ENCODE peak calls at places on chromosomes 6 and 20, in seven cellular contexts. A, U, L, T, D, S and Z are unnamed samples. For H3K4me1, the result is how much of the 10 kb centered on the place peaks cover.

GRCh38 chr6:158645064-158646022 is 800 bp upstream of the DYNLT1 start:
- DNase-seq in L (no peak), U (no peak), A (no peak), T (no peak), D (no peak), S (no peak), Z (peak)

GRCh38 chr20:57482148-57482547 is 42.8 kb downstream of the CTCFL start:
- DNase-seq in A (no peak), D (no peak), U (no peak), S (no peak), T (no peak), L (no peak), Z (no peak)

GRCh38 chr20:54132612-54133433 is 41.0 kb downstream of the CYP24A1 start:
- DNase-seq in S (peak), U (peak), T (peak), A (no peak), L (peak), D (peak), Z (no peak)

GRCh38 chr20:58457083-58457680 is 58.0 kb downstream of the APCDD1L start:
- DNase-seq in S (peak), D (no peak), U (peak), A (no peak), T (no peak), L (peak), Z (no peak)

GRCh38 chr6:164832410-164832809 is 477.0 kb downstream of the C6orf118 start:
- DNase-seq in S (no peak), U (no peak), T (no peak), D (no peak), A (no peak), L (no peak), Z (no peak)

GRCh38 chr20:36334281-36335075 is 28.3 kb downstream of the DLGAP4 start:
- DNase-seq in D (no peak), A (peak), L (no peak), T (no peak), S (no peak), U (no peak), Z (no peak)

GRCh38 chr20:25033250-25033940 is 24.5 kb downstream of the ACSS1 start:
- DNase-seq in D (no peak), L (no peak), S (no peak), T (no peak), U (peak), A (no peak), Z (no peak)

GRCh38 chr6:156946370-156946936 is 169.3 kb downstream of the ARID1B start:
- DNase-seq in A (no peak), D (no peak), U (no peak), L (no peak), T (no peak), S (no peak), Z (no peak)

GRCh38 chr6:31582230-31582601 is at the start of gene LTB:
- DNase-seq in A (no peak), S (no peak), L (no peak), U (no peak), D (no peak), T (no peak), Z (no peak)

GRCh38 chr6:19327684-19328083 is 509.5 kb upstream of the ID4 start:
- DNase-seq in S (no peak), T (no peak), U (peak), L (no peak), D (no peak), A (no peak), Z (no peak)

GRCh38 chr20:34546751-34547181 is 11.8 kb upstream of the MAP1LC3A start:
- DNase-seq in S (no peak), A (no peak), U (no peak), T (no peak), L (no peak), D (no peak), Z (no peak)

GRCh38 chr20:50918403-50918802 is 12.8 kb downstream of the ADNP start:
- DNase-seq in L (no peak), S (peak), U (peak), T (no peak), A (no peak), D (no peak), Z (no peak)

GRCh38 chr20:50916257-50916656 is 15.0 kb downstream of the ADNP start:
- DNase-seq in D (no peak), T (no peak), U (peak), L (peak), S (peak), A (no peak), Z (no peak)

GRCh38 chr20:50916934-50917333 is 14.3 kb downstream of the ADNP start:
- DNase-seq in U (no peak), D (no peak), A (no peak), S (no peak), T (no peak), L (no peak), Z (no peak)

GRCh38 chr20:50913976-50914375 is 17.3 kb downstream of the ADNP start:
- DNase-seq in A (no peak), T (no peak), U (peak), L (peak), S (peak), D (no peak), Z (no peak)

DNA sequence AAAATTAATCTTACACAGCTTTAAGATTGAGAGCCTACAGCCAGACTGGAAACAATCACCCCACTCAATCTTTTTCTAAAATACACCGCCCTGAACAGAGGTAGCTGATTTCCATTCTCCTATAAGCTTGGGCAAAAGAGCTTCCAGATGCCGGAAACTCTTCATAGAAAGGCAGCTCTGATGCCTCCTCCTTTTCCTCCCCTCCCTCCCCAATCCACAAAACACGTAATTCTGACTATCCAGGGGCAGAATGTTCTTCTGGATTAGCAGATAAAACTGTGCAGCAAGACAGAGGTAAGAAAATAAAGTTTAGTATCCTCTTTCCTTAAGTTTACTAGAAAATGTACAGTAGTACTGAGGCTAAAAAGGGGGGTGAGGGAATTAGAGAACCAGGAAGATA is 15.8 kb downstream of the ADNP start:
- DNase-seq in A (no peak), T (no peak), U (peak), D (no peak), L (no peak), S (peak), Z (no peak)
- H3K4me1 ChIP-seq in A (half or more), T (under half), U (under half), D (under half), L (under half), S (half or more), Z (under half)

GRCh38 chr6:163460307-163460782 is 45.8 kb downstream of the QKI start:
- DNase-seq in D (no peak), U (peak), A (no peak), T (no peak), L (peak), S (peak), Z (no peak)
- H3K4me1 ChIP-seq in D (under half), U (under half), A (half or more), T (under half), L (under half), S (half or more), Z (under half)

GRCh38 chr6:163459007-163459406 is 44.5 kb downstream of the QKI start:
- DNase-seq in U (peak), A (no peak), T (no peak), S (no peak), L (no peak), D (no peak), Z (no peak)

GRCh38 chr6:163457637-163458561 is 43.4 kb downstream of the QKI start:
- DNase-seq in A (no peak), U (peak), T (peak), L (peak), S (peak), D (no peak), Z (no peak)

GRCh38 chr6:163463180-163463579 is 48.7 kb downstream of the QKI start:
- DNase-seq in T (no peak), D (no peak), S (no peak), L (no peak), U (no peak), A (no peak), Z (no peak)

GRCh38 chr6:163461696-163462095 is 47.2 kb downstream of the QKI start:
- DNase-seq in T (no peak), D (no peak), A (no peak), L (no peak), U (no peak), S (no peak), Z (no peak)

DNA sequence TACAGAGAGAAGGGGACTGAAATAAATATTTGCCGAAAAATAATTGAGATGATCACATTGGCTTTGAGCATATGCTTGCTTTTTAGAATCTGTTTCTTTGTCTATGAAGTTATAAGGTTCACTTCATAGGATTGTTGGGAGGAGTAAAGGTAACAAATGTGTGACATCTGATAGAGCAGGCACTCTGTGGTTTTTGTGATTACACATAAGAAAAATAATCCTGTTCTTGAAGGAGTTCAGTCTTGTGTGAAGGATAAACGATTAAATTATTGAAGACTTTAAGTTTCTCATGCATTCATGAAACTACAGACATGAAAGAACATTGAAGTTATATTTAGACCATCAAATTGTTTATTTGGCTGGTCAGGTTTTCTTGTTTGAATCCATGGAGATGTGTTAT is 45.0 kb downstream of the QKI start:
- DNase-seq in T (no peak), L (no peak), U (peak), D (no peak), S (no peak), A (no peak), Z (no peak)
- H3K4me1 ChIP-seq in T (under half), L (under half), U (under half), D (under half), S (half or more), A (half or more), Z (under half)

DNA sequence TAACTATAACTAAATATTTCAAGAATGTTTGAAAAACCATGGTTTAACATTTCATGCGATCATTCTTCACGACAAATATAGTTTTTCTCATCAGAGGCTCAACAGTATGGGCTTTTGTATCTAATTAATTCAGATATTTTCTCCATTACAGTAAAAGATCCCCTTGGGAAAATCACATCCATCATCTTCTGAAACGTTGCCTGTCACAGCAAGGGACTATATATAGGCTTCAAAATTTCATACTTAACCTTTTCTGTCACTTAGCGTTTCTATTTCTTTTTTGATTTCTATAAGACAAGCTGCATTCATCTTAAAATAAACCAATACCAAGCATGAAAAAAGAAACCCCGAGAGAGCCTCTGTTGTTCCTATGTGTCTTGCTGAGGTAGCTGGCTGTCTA is 710.0 kb downstream of the PRKN start:
- DNase-seq in A (no peak), D (no peak), S (no peak), T (no peak), L (no peak), U (no peak), Z (no peak)
- H3K4me1 ChIP-seq in A (under half), D (under half), S (under half), T (under half), L (under half), U (under half), Z (under half)

GRCh38 chr6:32818867-32819266 is 2.1 kb upstream of the HLA-DOB start:
- DNase-seq in U (no peak), T (no peak), S (no peak), D (no peak), A (no peak), L (no peak), Z (no peak)

GRCh38 chr6:32816746-32817204 is at the start of gene HLA-DOB:
- DNase-seq in D (no peak), U (peak), L (peak), S (peak), T (no peak), A (no peak), Z (no peak)

GRCh38 chr6:32815996-32816395 is 806 bp downstream of the HLA-DOB start:
- DNase-seq in D (no peak), S (no peak), A (no peak), L (no peak), T (no peak), U (no peak), Z (no peak)

GRCh38 chr6:32815115-32815514 is 1.7 kb downstream of the HLA-DOB start:
- DNase-seq in L (peak), D (no peak), A (no peak), U (peak), T (no peak), S (no peak), Z (no peak)

GRCh38 chr6:32819729-32820128 is 2.9 kb upstream of the HLA-DOB start:
- DNase-seq in U (peak), D (no peak), S (peak), L (peak), A (no peak), T (no peak), Z (no peak)
- H3K4me1 ChIP-seq in U (under half), D (under half), S (under half), L (under half), A (under half), T (under half), Z (under half)

GRCh38 chr20:50733644-50734349 is 2.4 kb downstream of the PARD6B start:
- DNase-seq in A (no peak), S (no peak), U (no peak), L (no peak), T (no peak), D (no peak), Z (no peak)

GRCh38 chr20:50734730-50735679 is 3.6 kb downstream of the PARD6B start:
- DNase-seq in L (no peak), A (no peak), T (no peak), S (no peak), U (no peak), D (peak), Z (no peak)

GRCh38 chr20:50737352-50737751 is 6.0 kb downstream of the PARD6B start:
- DNase-seq in S (no peak), A (no peak), U (peak), L (no peak), T (no peak), D (no peak), Z (no peak)

GRCh38 chr20:50731930-50732690 is 730 bp downstream of the PARD6B start:
- DNase-seq in A (no peak), T (no peak), S (no peak), U (no peak), L (no peak), D (peak), Z (no peak)

DNA sequence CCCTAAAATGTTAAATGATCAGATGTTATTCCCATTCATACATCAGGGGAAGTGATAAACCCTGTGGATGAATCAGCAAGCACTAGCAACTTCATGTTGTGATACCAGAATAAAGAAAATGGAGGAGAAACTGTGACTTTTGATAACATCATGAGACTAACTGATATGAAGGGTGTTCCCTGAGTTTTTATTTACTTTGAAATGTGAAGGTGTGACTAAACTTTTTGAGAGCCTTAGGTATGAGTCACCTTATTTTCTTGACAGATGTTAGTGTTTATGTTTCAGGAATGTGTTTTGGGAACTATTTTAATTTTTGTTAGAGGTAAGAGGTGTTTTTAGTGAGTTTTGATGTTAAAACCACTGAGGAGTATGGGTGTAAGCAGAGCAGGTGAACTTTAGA is 4.4 kb downstream of the PARD6B start:
- DNase-seq in A (no peak), D (no peak), L (no peak), S (no peak), U (no peak), T (no peak), Z (no peak)
- H3K4me1 ChIP-seq in A (under half), D (under half), L (under half), S (under half), U (under half), T (under half), Z (under half)

GRCh38 chr6:136288566-136289326 is 900 bp downstream of the BCLAF1 start:
- DNase-seq in U (peak), D (peak), S (peak), L (peak), T (peak), A (peak), Z (peak)
- H3K4me1 ChIP-seq in U (under half), D (under half), S (under half), L (under half), T (under half), A (half or more), Z (under half)